ENCODE peak calls at places on chromosomes 5 and 9, in eight cellular contexts. I, L, O, C, Z, X, S and B are unnamed samples.

GRCh38 chr5:138869763-138870500 is 5.2 kb downstream of the LRRTM2 start:
- DNase-seq in I (peak), L (no peak), O (no peak), C (no peak), Z (no peak), X (no peak), S (no peak), B (no peak)

GRCh38 chr9:120574473-120574872 is 5.5 kb downstream of the CDK5RAP2 start:
- DNase-seq in I (no peak), L (no peak), O (no peak), C (no peak), Z (no peak), X (no peak), S (no peak), B (no peak)

GRCh38 chr9:35563791-35564197 is 41.3 kb upstream of the TESK1 start:
- DNase-seq in I (no peak), L (no peak), O (peak), C (no peak), Z (no peak), X (no peak), S (no peak), B (no peak)

GRCh38 chr9:3916984-3917383 is 382.9 kb downstream of the GLIS3 start:
- DNase-seq in I (no peak), L (no peak), O (peak), C (no peak), Z (no peak), X (no peak), S (no peak), B (no peak)

GRCh38 chr5:147822686-147823491 is 8.6 kb downstream of the SPINK1 start:
- DNase-seq in I (peak), L (no peak), O (peak), C (peak), Z (peak), X (no peak), S (peak), B (peak)

GRCh38 chr9:121815084-121815483 is 163.7 kb downstream of the DAB2IP start:
- DNase-seq in I (no peak), L (no peak), O (no peak), C (no peak), Z (no peak), X (no peak), S (no peak), B (no peak)

GRCh38 chr9:134165357-134166315 is 1.3 kb upstream of the RNU6ATAC start:
- DNase-seq in I (no peak), L (no peak), O (peak), C (no peak), Z (peak), X (no peak), S (peak), B (peak)

GRCh38 chr5:168260353-168261211 is 30.9 kb upstream of the WWC1 start:
- DNase-seq in I (no peak), L (no peak), O (no peak), C (no peak), Z (peak), X (no peak), S (no peak), B (no peak)

GRCh38 chr5:44875661-44876250 is 67.0 kb downstream of the MRPS30 start:
- DNase-seq in I (peak), L (no peak), O (peak), C (peak), Z (no peak), X (peak), S (no peak), B (no peak)

GRCh38 chr5:23343121-23343520 is 164.3 kb upstream of the PRDM9 start:
- DNase-seq in I (no peak), L (no peak), O (no peak), C (no peak), Z (no peak), X (no peak), S (no peak), B (no peak)

GRCh38 chr9:129256959-129257713 is 79.1 kb upstream of the IER5L start:
- DNase-seq in I (no peak), L (no peak), O (no peak), C (no peak), Z (no peak), X (no peak), S (no peak), B (no peak)

GRCh38 chr5:138653502-138653901 is 78.3 kb upstream of the HSPA9 start:
- DNase-seq in I (peak), L (no peak), O (no peak), C (no peak), Z (no peak), X (no peak), S (no peak), B (no peak)

GRCh38 chr9:137000177-137000930 is 4.0 kb upstream of the CLIC3 start:
- DNase-seq in I (no peak), L (no peak), O (peak), C (peak), Z (no peak), X (peak), S (no peak), B (no peak)

GRCh38 chr9:18587988-18588387 is 114.0 kb downstream of the ADAMTSL1 start:
- DNase-seq in I (no peak), L (no peak), O (peak), C (no peak), Z (no peak), X (no peak), S (no peak), B (no peak)

GRCh38 chr5:76956033-76956432 is 3.2 kb downstream of the CRHBP start:
- DNase-seq in I (no peak), L (no peak), O (no peak), C (no peak), Z (no peak), X (no peak), S (no peak), B (no peak)

GRCh38 chr5:167813381-167813780 is 478.1 kb upstream of the WWC1 start:
- DNase-seq in I (no peak), L (no peak), O (peak), C (no peak), Z (no peak), X (no peak), S (no peak), B (no peak)

GRCh38 chr5:10434392-10434791 is 7.3 kb upstream of the ROPN1L start:
- DNase-seq in I (no peak), L (no peak), O (no peak), C (no peak), Z (no peak), X (no peak), S (no peak), B (no peak)

GRCh38 chr5:91888810-91889209 is 505.7 kb upstream of the ARRDC3 start:
- DNase-seq in I (no peak), L (no peak), O (no peak), C (no peak), Z (no peak), X (no peak), S (no peak), B (no peak)

GRCh38 chr5:179212870-179213269 is 132.4 kb downstream of the ADAMTS2 start:
- DNase-seq in I (no peak), L (no peak), O (no peak), C (no peak), Z (no peak), X (no peak), S (no peak), B (no peak)

GRCh38 chr5:103582364-103582763 is 19.8 kb upstream of the NUDT12 start:
- DNase-seq in I (peak), L (no peak), O (peak), C (no peak), Z (peak), X (no peak), S (no peak), B (no peak)

GRCh38 chr5:119049824-119050449 is 20.9 kb upstream of the DMXL1 start:
- DNase-seq in I (no peak), L (no peak), O (peak), C (no peak), Z (no peak), X (no peak), S (no peak), B (no peak)

GRCh38 chr5:39891376-39891775 is 466.6 kb upstream of the DAB2 start:
- DNase-seq in I (no peak), L (no peak), O (peak), C (no peak), Z (no peak), X (no peak), S (no peak), B (no peak)

GRCh38 chr9:77997611-77998349 is 33.8 kb downstream of the GNAQ start:
- DNase-seq in I (no peak), L (no peak), O (no peak), C (no peak), Z (no peak), X (no peak), S (no peak), B (no peak)

GRCh38 chr5:1725641-1726468 is 73.8 kb downstream of the MRPL36 start:
- DNase-seq in I (no peak), L (no peak), O (no peak), C (no peak), Z (no peak), X (no peak), S (no peak), B (no peak)

GRCh38 chr9:127683723-127684122 is 23.1 kb upstream of the CFAP157 start:
- DNase-seq in I (no peak), L (no peak), O (peak), C (no peak), Z (no peak), X (no peak), S (no peak), B (no peak)

GRCh38 chr5:139863361-139863760 is 67.8 kb downstream of the PSD2 start:
- DNase-seq in I (peak), L (no peak), O (peak), C (no peak), Z (peak), X (no peak), S (no peak), B (no peak)

GRCh38 chr5:162672030-162672429 is 604.5 kb downstream of the GABRG2 start:
- DNase-seq in I (no peak), L (no peak), O (no peak), C (no peak), Z (no peak), X (no peak), S (no peak), B (no peak)

GRCh38 chr9:34999576-34999975 is 10.0 kb downstream of the DNAJB5 start:
- DNase-seq in I (no peak), L (no peak), O (no peak), C (peak), Z (no peak), X (no peak), S (no peak), B (no peak)

GRCh38 chr9:37582548-37583157 is 6.5 kb upstream of the FBXO10 start:
- DNase-seq in I (no peak), L (no peak), O (peak), C (peak), Z (no peak), X (no peak), S (no peak), B (no peak)

GRCh38 chr5:137609122-137609521 is 110.0 kb upstream of the SPOCK1 start:
- DNase-seq in I (no peak), L (no peak), O (peak), C (no peak), Z (no peak), X (no peak), S (no peak), B (no peak)